ENCODE peak calls at places on chromosomes 1 and 21, in five cellular contexts. A is CD4-positive, alpha-beta T cell; Q is psoas muscle; C is heart left ventricle; S is lower lobe of right lung. D is an unnamed sample.

GRCh38 chr1:153946622-153947246 is at the start of gene DENND4B:
- DNase-seq in A (peak), S (peak), C (peak), Q (peak), D (peak)

GRCh38 chr1:10494754-10495474 is 20.2 kb downstream of the PEX14 start:
- DNase-seq in Q (peak), S (peak), A (peak), C (peak), D (no peak)

GRCh38 chr1:117690230-117690629 is 84.4 kb downstream of the TENT5C start:
- DNase-seq in A (no peak), Q (no peak), S (no peak), C (no peak), D (no peak)

GRCh38 chr1:162878000-162878596 is 17.1 kb upstream of the CCDC190 start:
- DNase-seq in S (no peak), Q (peak), A (no peak), C (peak), D (peak)

GRCh38 chr1:224757508-224757907 is 141.4 kb downstream of the CNIH3 start:
- DNase-seq in S (no peak), C (no peak), Q (no peak), A (no peak), D (no peak)

GRCh38 chr21:15065381-15066230 is 806 bp upstream of the NRIP1 start:
- DNase-seq in C (peak), Q (peak), S (peak), A (peak), D (peak)

GRCh38 chr21:26210614-26211013 is 40.0 kb upstream of the APP start:
- DNase-seq in Q (no peak), C (no peak), A (no peak), S (no peak), D (no peak)

GRCh38 chr1:114330451-114330983 is 176.8 kb upstream of the SYT6 start:
- DNase-seq in C (no peak), S (no peak), Q (no peak), A (no peak), D (no peak)

GRCh38 chr1:107535091-107535490 is 394.3 kb downstream of the NTNG1 start:
- DNase-seq in Q (no peak), S (no peak), A (no peak), C (no peak), D (no peak)

GRCh38 chr1:24905355-24905978 is 24.6 kb downstream of the RUNX3 start:
- DNase-seq in S (peak), C (no peak), Q (no peak), A (no peak), D (no peak)

GRCh38 chr1:94048413-94049164 is 72.4 kb downstream of the ABCA4 start:
- DNase-seq in A (no peak), C (peak), S (no peak), Q (no peak), D (no peak)

GRCh38 chr1:27816921-27817630 is 13.5 kb upstream of the PPP1R8 start:
- DNase-seq in C (peak), S (no peak), A (no peak), Q (no peak), D (no peak)

GRCh38 chr1:1088801-1089680 is 14.9 kb upstream of the RNF223 start:
- DNase-seq in C (peak), A (no peak), Q (no peak), S (peak), D (no peak)

GRCh38 chr1:107187399-107187798 is 46.6 kb downstream of the NTNG1 start:
- DNase-seq in Q (no peak), C (no peak), A (no peak), S (no peak), D (no peak)

GRCh38 chr1:221344693-221345092 is 397.2 kb downstream of the DUSP10 start:
- DNase-seq in S (no peak), Q (no peak), C (no peak), A (no peak), D (no peak)

GRCh38 chr1:87392241-87393192 is 63.8 kb downstream of the LMO4 start:
- DNase-seq in A (no peak), S (no peak), Q (no peak), C (no peak), D (no peak)

GRCh38 chr1:152457071-152457470 is 43.0 kb upstream of the CRNN start:
- DNase-seq in S (no peak), C (no peak), Q (no peak), A (no peak), D (no peak)

GRCh38 chr1:118811156-118811555 is 177.0 kb downstream of the TBX15 start:
- DNase-seq in Q (no peak), A (no peak), C (no peak), S (no peak), D (no peak)
- H3K27ac ChIP-seq in Q (no peak), A (no peak), C (no peak), S (no peak), D (no peak)

GRCh38 chr1:201758508-201759050 is 70.4 kb upstream of the IPO9 start:
- DNase-seq in Q (no peak), C (no peak), A (no peak), S (no peak), D (no peak)
- H3K27ac ChIP-seq in Q (no peak), C (no peak), A (no peak), S (no peak), D (no peak)

GRCh38 chr21:16264314-16264713 is 534.5 kb downstream of the USP25 start:
- DNase-seq in A (no peak), Q (no peak), C (no peak), S (no peak), D (no peak)
- H3K27ac ChIP-seq in A (no peak), Q (no peak), C (no peak), S (no peak), D (no peak)

DNA sequence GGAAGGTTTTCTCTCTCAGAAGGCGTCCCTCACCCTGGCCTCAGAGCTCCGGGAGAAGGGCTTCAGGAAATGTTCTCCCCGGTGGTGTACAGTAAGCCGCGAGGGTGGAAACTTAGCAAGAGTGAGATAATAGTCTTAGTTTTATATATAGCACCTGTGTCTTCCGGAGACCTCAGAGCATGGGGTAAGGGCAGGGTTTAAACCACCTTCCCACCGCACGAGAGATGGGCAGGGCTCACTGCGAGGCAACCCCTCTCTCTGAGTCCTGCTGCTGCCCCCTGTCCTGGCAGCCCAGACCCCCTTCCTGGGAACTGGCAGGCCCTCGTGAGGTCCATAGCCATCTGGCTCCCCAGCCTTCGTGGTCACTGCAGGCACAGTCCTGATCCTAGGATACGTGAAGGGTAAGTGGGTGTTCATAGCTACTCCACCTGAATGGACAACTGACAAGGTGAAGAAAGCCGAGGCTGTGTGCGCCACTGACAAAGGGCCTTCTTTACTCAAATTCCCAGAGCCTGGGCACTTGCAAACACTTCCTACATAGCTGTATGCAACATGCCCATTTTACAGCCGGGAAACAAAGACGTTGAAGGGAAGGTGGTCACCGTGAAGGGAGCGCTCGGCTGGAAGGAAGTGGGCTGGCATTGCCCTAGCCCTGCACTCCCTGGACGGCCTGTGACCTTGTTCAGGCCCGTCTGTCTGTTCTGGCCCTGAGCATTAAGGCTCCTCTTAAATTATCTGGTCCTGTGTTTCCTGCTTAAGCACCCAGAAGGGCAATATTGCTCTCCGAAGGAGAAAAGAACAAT is 26.9 kb downstream of the ITPKB start:
- DNase-seq in S (no peak), A (no peak), C (no peak), Q (no peak), D (no peak)
- H3K27ac ChIP-seq in S (no peak), A (peak), C (peak), Q (no peak), D (peak)

GRCh38 chr1:228735871-228736586 is 750 bp downstream of the RHOU start:
- DNase-seq in C (peak), A (peak), S (peak), Q (peak), D (no peak)
- H3K27ac ChIP-seq in C (peak), A (no peak), S (peak), Q (peak), D (peak)

GRCh38 chr21:41600556-41600955 is 92.6 kb upstream of the TMPRSS2 start:
- DNase-seq in A (no peak), C (no peak), S (no peak), Q (no peak), D (no peak)
- H3K27ac ChIP-seq in A (no peak), C (no peak), S (no peak), Q (no peak), D (no peak)

DNA sequence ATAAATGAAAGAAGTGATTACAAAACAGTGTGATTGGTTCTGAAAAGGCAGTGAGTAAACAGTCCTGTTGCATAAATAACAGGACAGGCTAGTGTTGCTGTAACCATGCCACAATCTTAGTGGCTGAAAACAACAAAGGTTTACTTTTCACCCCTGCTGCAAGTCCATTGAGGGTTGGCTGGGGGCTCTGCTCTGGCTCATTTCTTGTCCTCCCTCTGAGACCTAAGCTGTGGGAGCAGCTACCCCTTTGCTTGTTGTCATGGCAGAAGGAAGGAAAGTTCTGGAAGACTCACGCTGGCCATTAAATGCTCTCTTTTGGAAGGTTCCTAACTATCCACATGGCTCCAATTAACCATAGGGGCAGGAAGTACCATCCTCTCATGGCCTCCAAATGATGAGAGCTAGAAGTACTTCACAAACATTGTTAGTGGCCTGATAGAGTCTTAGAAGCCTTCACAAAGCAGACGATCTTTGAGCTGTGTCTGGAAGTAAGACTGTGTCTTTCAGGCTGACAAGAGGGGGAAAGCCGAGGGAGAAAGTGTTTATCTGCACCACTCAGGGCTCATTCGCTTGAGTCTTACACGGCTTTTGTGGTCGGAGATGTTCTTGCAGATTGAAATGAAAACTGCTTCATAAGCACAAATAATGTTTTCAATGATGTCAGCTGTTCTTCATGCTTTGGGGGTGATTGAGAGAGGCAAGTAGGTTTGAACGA is 11.9 kb downstream of the RCSD1 start:
- DNase-seq in S (no peak), Q (no peak), A (no peak), C (no peak), D (no peak)
- H3K27ac ChIP-seq in S (no peak), Q (no peak), A (no peak), C (no peak), D (no peak)

GRCh38 chr1:201717286-201717685 is 111.7 kb upstream of the IPO9 start:
- DNase-seq in S (no peak), A (no peak), C (no peak), Q (no peak), D (no peak)

GRCh38 chr1:201720522-201720844 is 108.5 kb upstream of the IPO9 start:
- DNase-seq in C (no peak), Q (no peak), S (no peak), A (no peak), D (no peak)

GRCh38 chr1:201718346-201719202 is 110.4 kb upstream of the IPO9 start:
- DNase-seq in Q (no peak), C (no peak), A (no peak), S (no peak), D (no peak)

GRCh38 chr1:201721131-201722049 is 107.6 kb upstream of the IPO9 start:
- DNase-seq in A (no peak), C (no peak), Q (no peak), S (no peak), D (no peak)

GRCh38 chr1:201719812-201720521 is 109.0 kb upstream of the IPO9 start:
- DNase-seq in A (no peak), Q (peak), C (peak), S (no peak), D (peak)
- H3K27ac ChIP-seq in A (no peak), Q (peak), C (peak), S (peak), D (peak)

D was measured in caudate nucleus.